ENCODE peak calls at places on chromosomes 4 and X, in nine cellular contexts. X, I, L, S, G, R, K, D and T are unnamed samples.

GRCh38 chrX:135194684-135195083 is 23.5 kb upstream of the CT55 start:
- DNase-seq in X (no peak), I (no peak), L (no peak), S (no peak), G (no peak), R (no peak), K (no peak), D (no peak), T (no peak)

GRCh38 chr4:74319506-74319905 is 11.2 kb downstream of the EPGN start:
- DNase-seq in X (no peak), I (no peak), L (no peak), S (no peak), G (no peak), R (no peak), K (no peak), D (no peak), T (no peak)

GRCh38 chr4:142817442-142817841 is 28.7 kb downstream of the INPP4B start:
- DNase-seq in X (no peak), I (no peak), L (no peak), S (no peak), G (peak; percentile 95), R (peak; percentile 55), K (no peak), D (peak; percentile 12), T (peak; percentile 92)

GRCh38 chr4:15400911-15401671 is 26.7 kb upstream of the C1QTNF7 start:
- DNase-seq in X (peak; percentile 40), I (peak; percentile 72), L (no peak), S (no peak), G (peak; percentile 94), R (peak; percentile 32), K (peak; percentile 58), D (peak; percentile 80), T (peak; percentile 65)

GRCh38 chr4:26723216-26723615 is 137.4 kb upstream of the STIM2 start:
- DNase-seq in X (no peak), I (no peak), L (no peak), S (no peak), G (no peak), R (no peak), K (no peak), D (no peak), T (no peak)

GRCh38 chrX:153882086-153882498 is 3.9 kb downstream of the L1CAM start:
- DNase-seq in X (no peak), I (peak; percentile 77), L (no peak), S (no peak), G (peak; percentile 30), R (no peak), K (no peak), D (no peak), T (no peak)

GRCh38 chrX:78314561-78314960 is 12.8 kb downstream of the CYSLTR1 start:
- DNase-seq in X (no peak), I (no peak), L (no peak), S (no peak), G (no peak), R (no peak), K (no peak), D (no peak), T (no peak)

GRCh38 chrX:26032141-26032917 is 105.8 kb upstream of the MAGEB18 start:
- DNase-seq in X (no peak), I (no peak), L (no peak), S (no peak), G (peak; percentile 26), R (no peak), K (no peak), D (peak; percentile 6), T (peak; percentile 50)

GRCh38 chr4:39637572-39638357 is 900 bp downstream of the SMIM14 start:
- DNase-seq in X (peak; percentile 70), I (peak; percentile 83), L (peak; percentile 70), S (peak; percentile 55), G (peak; percentile 71), R (no peak), K (peak; percentile 63), D (peak; percentile 48), T (peak; percentile 72)

GRCh38 chr4:185244763-185245162 is 35.4 kb downstream of the SNX25 start:
- DNase-seq in X (no peak), I (no peak), L (no peak), S (no peak), G (no peak), R (no peak), K (no peak), D (no peak), T (no peak)

GRCh38 chrX:281166-281999 is at the start of gene PLCXD1:
- DNase-seq in X (peak; percentile 47), I (peak; percentile 52), L (peak; percentile 27), S (peak; percentile 80), G (peak; percentile 48), R (peak; percentile 21), K (no peak), D (peak; percentile 5), T (peak; percentile 59)

GRCh38 chrX:40947276-40947675 is 138.0 kb upstream of the USP9X start:
- DNase-seq in X (no peak), I (no peak), L (no peak), S (no peak), G (peak; percentile 67), R (no peak), K (no peak), D (no peak), T (peak; percentile 38)

GRCh38 chr4:186137193-186137792 is 32.8 kb downstream of the FAM149A start:
- DNase-seq in X (peak; percentile 27), I (no peak), L (peak; percentile 33), S (no peak), G (peak; percentile 48), R (no peak), K (no peak), D (no peak), T (peak; percentile 39)

GRCh38 chr4:113300384-113301011 is 251.0 kb downstream of the ANK2 start:
- DNase-seq in X (no peak), I (no peak), L (no peak), S (no peak), G (peak; percentile 97), R (peak; percentile 11), K (peak; percentile 43), D (peak; percentile 36), T (peak; percentile 88)
- H3K4me3 ChIP-seq in X (no peak overlapping the region), I (no peak overlapping the region), L (no peak overlapping the region), S (no peak overlapping the region), G (no peak overlapping the region), R (no peak overlapping the region), K (no peak overlapping the region), D (no peak overlapping the region), T (no peak overlapping the region)

GRCh38 chrX:71912156-71912555 is 1.5 kb downstream of the NHSL2 start:
- DNase-seq in X (no peak), I (no peak), L (no peak), S (no peak), G (no peak), R (no peak), K (no peak), D (no peak), T (no peak)

GRCh38 chrX:71909956-71910355 is 689 bp upstream of the NHSL2 start:
- DNase-seq in X (no peak), I (peak; percentile 79), L (no peak), S (peak; percentile 55), G (no peak), R (no peak), K (no peak), D (peak; percentile 49), T (no peak)

GRCh38 chrX:71911731-71912050 is 1.0 kb downstream of the NHSL2 start:
- DNase-seq in X (no peak), I (peak; percentile 69), L (peak; percentile 17), S (no peak), G (no peak), R (no peak), K (no peak), D (no peak), T (no peak)

GRCh38 chrX:71910526-71911022 is at the start of gene NHSL2:
- DNase-seq in X (no peak), I (peak; percentile 72), L (peak; percentile 6), S (peak; percentile 53), G (no peak), R (no peak), K (peak; percentile 30), D (no peak), T (no peak)

GRCh38 chrX:71911023-71911730 is 532 bp downstream of the NHSL2 start:
- DNase-seq in X (no peak), I (peak; percentile 67), L (peak; percentile 34), S (peak; percentile 73), G (no peak), R (no peak), K (peak; percentile 22), D (no peak), T (no peak)
- TF ChIP-seq CTCF in X (no peak), I (no peak), L (no peak), S (peak; percentile 51), G (no peak), R (peak; percentile 1), K (no peak), D (peak; percentile 16), T (peak; percentile 37)

DNA sequence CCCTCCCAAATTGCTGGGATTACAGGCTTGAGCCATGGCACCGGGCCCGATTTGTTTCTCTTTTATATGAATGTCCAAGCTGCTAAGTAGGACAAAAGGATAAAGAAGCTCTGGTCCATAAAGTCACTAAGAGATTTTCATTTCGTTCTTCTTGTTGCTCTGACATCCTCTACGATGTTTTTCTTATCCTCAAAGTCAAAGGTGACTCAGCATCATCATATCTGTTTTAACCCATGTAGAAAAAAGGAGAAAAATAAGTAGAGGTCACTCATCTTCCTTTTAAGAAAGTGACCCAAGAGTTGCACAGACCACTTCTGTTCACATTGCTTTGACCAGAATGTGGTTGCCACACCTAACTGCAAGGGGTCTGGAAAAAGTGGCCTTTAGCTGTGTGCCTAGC is 29.3 kb upstream of the DYNLT3 start:
- DNase-seq in X (no peak), I (no peak), L (no peak), S (no peak), G (no peak), R (no peak), K (no peak), D (no peak), T (no peak)
- H3K4me3 ChIP-seq in X (no peak overlapping the region), I (no peak overlapping the region), L (no peak overlapping the region), S (no peak overlapping the region), G (no peak overlapping the region), R (no peak overlapping the region), K (no peak overlapping the region), D (no peak overlapping the region), T (no peak overlapping the region)

GRCh38 chr4:139725236-139725635 is 59.6 kb downstream of the MGST2 start:
- DNase-seq in X (no peak), I (no peak), L (no peak), S (no peak), G (no peak), R (no peak), K (no peak), D (no peak), T (no peak)

GRCh38 chr4:139732991-139733555 is 67.5 kb downstream of the MGST2 start:
- DNase-seq in X (no peak), I (peak; percentile 29), L (peak; percentile 15), S (no peak), G (peak; percentile 34), R (no peak), K (no peak), D (no peak), T (no peak)

GRCh38 chr4:139728840-139729239 is 63.2 kb downstream of the MGST2 start:
- DNase-seq in X (peak; percentile 51), I (no peak), L (peak; percentile 86), S (no peak), G (no peak), R (no peak), K (no peak), D (no peak), T (no peak)

DNA sequence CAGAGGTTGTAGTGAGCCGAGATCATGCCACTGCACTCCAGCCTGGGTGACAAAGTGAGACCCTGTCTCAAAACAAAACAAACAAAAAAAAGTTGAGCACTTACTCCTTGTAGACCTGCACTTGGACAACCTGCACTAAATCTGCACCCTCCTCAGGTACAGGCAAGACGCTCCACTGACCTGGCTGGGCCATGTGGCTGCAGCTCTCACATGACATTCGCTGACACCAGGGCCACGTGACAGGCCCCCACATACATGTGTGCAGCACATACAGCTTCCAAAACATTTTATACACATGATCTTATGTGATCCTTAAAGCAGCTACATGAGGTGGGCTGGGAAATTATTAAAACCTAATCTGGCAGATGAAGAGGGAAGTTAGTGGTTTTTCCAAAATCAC is 62.5 kb downstream of the MGST2 start:
- DNase-seq in X (no peak), I (no peak), L (peak; percentile 56), S (no peak), G (no peak), R (no peak), K (no peak), D (no peak), T (no peak)
- TF ChIP-seq CTCF in X (no peak), I (no peak), L (no peak), S (no peak), G (no peak), R (no peak), K (no peak), D (no peak), T (no peak)